ENCODE peak calls at places on chromosome 2, in ten cellular contexts. N is neuronal stem cell; B is MM.1S; I is SJSA1; P is psoas muscle; O is CD8-positive, alpha-beta T cell; W is ovary; Z is transverse colon; D is PC-3; Q is fibroblast of lung. A is an unnamed sample.

GRCh38 chr2:161414385-161415040 is 1.6 kb upstream of the TBR1 start:
- DNase-seq in N (peak; percentile 63), B (no peak), I (peak; percentile 72), P (peak; percentile 60), O (no peak), W (no peak), Z (peak; percentile 22), D (peak; percentile 57), Q (peak; percentile 26), A (no peak)

GRCh38 chr2:232438051-232438450 is 17.9 kb upstream of the ALPI start:
- DNase-seq in N (no peak), B (no peak), I (no peak), P (peak; percentile 21), O (no peak), W (no peak), Z (no peak), D (no peak), Q (no peak), A (no peak)

GRCh38 chr2:69434753-69435152 is 2.5 kb downstream of the NFU1 start:
- DNase-seq in N (no peak), B (no peak), I (no peak), P (no peak), O (no peak), W (no peak), Z (no peak), D (no peak), Q (no peak), A (no peak)

GRCh38 chr2:191012346-191012745 is 1.6 kb downstream of the STAT1 start:
- DNase-seq in N (no peak), B (no peak), I (no peak), P (no peak), O (no peak), W (no peak), Z (no peak), D (peak; percentile 21), Q (no peak), A (no peak)

GRCh38 chr2:61633250-61633649 is 95.1 kb upstream of the XPO1 start:
- DNase-seq in N (no peak), B (no peak), I (no peak), P (no peak), O (no peak), W (no peak), Z (no peak), D (peak; percentile 7), Q (peak; percentile 12), A (no peak)

GRCh38 chr2:62672601-62673000 is 32.9 kb upstream of the EHBP1 start:
- DNase-seq in N (peak; percentile 66), B (no peak), I (peak; percentile 93), P (no peak), O (no peak), W (no peak), Z (no peak), D (no peak), Q (peak; percentile 6), A (peak; percentile 47)

GRCh38 chr2:147499785-147500184 is 345.0 kb upstream of the ACVR2A start:
- DNase-seq in N (no peak), B (no peak), I (no peak), P (no peak), O (no peak), W (no peak), Z (no peak), D (no peak), Q (no peak), A (no peak)

GRCh38 chr2:109609352-109610024 is 4.3 kb downstream of the SEPTIN10 start:
- DNase-seq in N (no peak), B (peak; percentile 40), I (peak; percentile 89), P (no peak), O (no peak), W (no peak), Z (no peak), D (peak; percentile 50), Q (no peak), A (no peak)

GRCh38 chr2:27716301-27717069 is 52.8 kb downstream of the SLC4A1AP start:
- DNase-seq in N (no peak), B (peak; percentile 31), I (no peak), P (no peak), O (no peak), W (no peak), Z (no peak), D (no peak), Q (no peak), A (no peak)

GRCh38 chr2:27714053-27714452 is 50.4 kb downstream of the SLC4A1AP start:
- DNase-seq in N (no peak), B (no peak), I (no peak), P (no peak), O (no peak), W (no peak), Z (no peak), D (no peak), Q (no peak), A (no peak)

GRCh38 chr2:27714851-27715291 is 51.2 kb downstream of the SLC4A1AP start:
- DNase-seq in N (no peak), B (no peak), I (no peak), P (no peak), O (no peak), W (no peak), Z (no peak), D (no peak), Q (no peak), A (no peak)

GRCh38 chr2:27717070-27717453 is 53.4 kb downstream of the SLC4A1AP start:
- DNase-seq in N (no peak), B (peak; percentile 56), I (no peak), P (no peak), O (no peak), W (peak; percentile 53), Z (no peak), D (peak; percentile 36), Q (no peak), A (no peak)

DNA sequence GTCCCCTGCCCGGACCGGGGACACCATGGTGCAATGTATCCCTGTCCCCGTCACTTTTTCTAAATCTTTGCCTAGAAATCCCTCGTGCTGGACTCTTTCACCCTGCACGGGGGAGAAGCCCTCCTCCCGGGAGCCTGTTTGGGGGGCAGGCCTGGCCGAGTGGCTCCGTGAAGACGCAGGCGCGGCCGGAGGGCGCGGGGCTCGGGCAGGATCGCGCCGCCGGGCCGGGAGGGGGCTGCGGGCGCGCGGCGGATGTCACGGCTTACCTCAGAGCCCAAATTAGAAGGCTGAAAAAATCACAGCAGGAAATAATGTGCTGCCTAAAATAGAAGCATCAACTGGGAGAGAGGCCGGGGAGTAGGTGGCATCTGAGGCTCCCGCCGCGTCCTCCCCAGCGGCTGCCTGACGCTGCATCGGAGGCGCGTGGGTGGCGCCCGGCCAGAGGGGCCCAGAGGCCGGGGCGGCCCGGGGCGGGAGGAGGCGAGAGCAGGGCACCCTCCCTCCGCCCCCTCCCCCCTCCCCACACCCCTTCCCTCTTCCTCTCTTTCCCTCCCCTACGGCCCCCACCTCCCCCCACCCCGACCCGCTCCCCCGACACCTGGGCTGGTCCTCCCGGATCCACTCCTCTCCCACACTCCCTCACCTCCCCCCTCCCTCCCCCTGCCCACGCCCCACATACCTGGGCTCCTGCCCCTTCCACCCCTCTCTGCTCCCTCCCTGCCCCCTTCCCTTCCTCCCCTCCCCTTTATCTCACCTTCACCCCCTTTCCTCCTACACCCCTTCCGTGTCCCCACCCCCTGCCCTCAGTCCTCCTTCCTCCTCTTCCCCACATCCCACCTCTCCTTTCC is 51.9 kb downstream of the SLC4A1AP start:
- DNase-seq in N (no peak), B (peak; percentile 54), I (peak; percentile 50), P (peak; percentile 85), O (no peak), W (peak; percentile 77), Z (no peak), D (peak; percentile 29), Q (peak; percentile 71), A (no peak)
- H3K4me3 ChIP-seq in N (peak overlapping the region; percentile 41), B (peak overlapping the region; percentile 70), I (peak overlapping the region; percentile 35), P (peak overlapping the region; percentile 67), O (no peak overlapping the region), W (peak overlapping the region; percentile 42), Z (peak overlapping the region; percentile 31), D (peak overlapping the region; percentile 74), Q (peak overlapping the region; percentile 29), A (peak overlapping the region; percentile 87)

GRCh38 chr2:140873915-140874531 is 1256.8 kb downstream of the LRP1B start:
- DNase-seq in N (no peak), B (no peak), I (no peak), P (no peak), O (no peak), W (no peak), Z (no peak), D (no peak), Q (no peak), A (no peak)
- H3K9me3 ChIP-seq in N (no peaks in the 10 kb centered on the region), B (no peaks in the 10 kb centered on the region), I (no peaks in the 10 kb centered on the region), P (no peaks in the 10 kb centered on the region), O (no peaks in the 10 kb centered on the region), W (no peaks in the 10 kb centered on the region), Z (no peaks in the 10 kb centered on the region), D (peaks cover 20% of the 10 kb centered on the region), Q (no peaks in the 10 kb centered on the region), A (no peaks in the 10 kb centered on the region)

GRCh38 chr2:172438064-172438421 is 10.7 kb downstream of the ITGA6 start:
- DNase-seq in N (no peak), B (no peak), I (no peak), P (no peak), O (no peak), W (no peak), Z (no peak), D (peak; percentile 39), Q (no peak), A (no peak)

GRCh38 chr2:172436889-172437288 is 9.5 kb downstream of the ITGA6 start:
- DNase-seq in N (no peak), B (no peak), I (no peak), P (no peak), O (no peak), W (no peak), Z (no peak), D (no peak), Q (no peak), A (no peak)

GRCh38 chr2:172439509-172439860 is 12.1 kb downstream of the ITGA6 start:
- DNase-seq in N (no peak), B (no peak), I (no peak), P (no peak), O (no peak), W (no peak), Z (no peak), D (no peak), Q (no peak), A (no peak)

GRCh38 chr2:172438741-172439508 is 11.5 kb downstream of the ITGA6 start:
- DNase-seq in N (no peak), B (no peak), I (peak; percentile 26), P (no peak), O (no peak), W (no peak), Z (peak; percentile 74), D (peak; percentile 91), Q (peak; percentile 55), A (no peak)

GRCh38 chr2:172437419-172438063 is 10.2 kb downstream of the ITGA6 start:
- DNase-seq in N (no peak), B (peak; percentile 40), I (no peak), P (no peak), O (no peak), W (no peak), Z (no peak), D (no peak), Q (no peak), A (no peak)
- H3K27me3 ChIP-seq in N (no peaks in the 10 kb centered on the region), B (peaks cover 11% of the 10 kb centered on the region), I (no peaks in the 10 kb centered on the region), P (no peaks in the 10 kb centered on the region), O (no peaks in the 10 kb centered on the region), W (no peaks in the 10 kb centered on the region), Z (no peaks in the 10 kb centered on the region), D (no peaks in the 10 kb centered on the region), Q (no peaks in the 10 kb centered on the region), A (no peaks in the 10 kb centered on the region)

DNA sequence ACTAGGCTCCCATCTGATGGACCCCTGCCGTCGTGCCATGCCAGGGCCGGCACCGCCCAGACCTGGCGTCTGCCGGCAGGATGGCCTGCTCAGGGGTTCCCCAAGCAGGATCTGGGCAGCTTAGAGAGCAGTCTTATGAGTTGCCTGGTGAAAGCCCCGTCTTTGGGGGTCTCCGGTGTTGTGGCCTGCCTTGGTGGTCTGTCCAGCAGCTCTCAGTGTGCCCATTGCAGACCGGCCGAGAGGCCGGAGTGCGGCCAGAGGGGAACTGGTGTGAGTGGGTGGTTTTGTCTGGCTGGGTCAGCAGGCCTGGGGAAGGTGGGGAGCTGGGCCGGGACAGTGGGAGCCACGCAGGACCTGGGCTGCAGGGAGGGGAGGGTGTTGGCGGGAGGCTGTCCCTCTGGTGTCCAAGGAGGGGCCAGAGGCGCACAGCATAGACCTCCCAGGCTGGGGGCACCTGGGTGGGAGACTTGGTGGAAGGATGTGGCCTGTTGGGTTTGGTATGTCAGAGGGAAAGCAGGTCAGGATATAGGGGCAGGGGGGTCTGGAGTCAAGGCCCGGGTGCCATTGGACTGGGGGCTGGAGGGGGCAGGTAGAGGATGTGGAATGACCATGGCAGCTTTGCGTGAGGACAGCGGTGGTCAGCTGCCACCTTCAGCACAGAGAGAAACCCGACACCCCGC is 16.5 kb downstream of the GPC1 start:
- DNase-seq in N (no peak), B (no peak), I (no peak), P (peak; percentile 60), O (no peak), W (peak; percentile 19), Z (no peak), D (no peak), Q (no peak), A (no peak)
- H3K4me3 ChIP-seq in N (peak overlapping the region; percentile 75), B (peak overlapping the region; percentile 22), I (peak overlapping the region; percentile 42), P (peak overlapping the region; percentile 58), O (no peak overlapping the region), W (peak overlapping the region; percentile 57), Z (peak overlapping the region; percentile 53), D (peak overlapping the region; percentile 62), Q (peak overlapping the region; percentile 24), A (peak overlapping the region; percentile 64)

A was measured in iPS DF 6.9.